ENCODE peak calls at places on chromosomes 5 and 9, in nine cellular contexts. S is stimulated activated CD4-positive, alpha-beta T cell treated with anti-CD3 and anti-CD28 coated beads, Interleukin-12 subunit alpha, Interleukin-12 subunit beta, amount 100 ng/mL, for 24 hours; X is NCI-H1694; K is fibroblast of pulmonary artery; F is IMR-90; Z is T-helper 2 cell treated with Interferon-gamma antibody and Interleukin-4, amounts not matched to agents 5 μg/mL and 100 μg/mL, for 36 hours; T is non-pigmented ciliary epithelial cell; N is naive thymus-derived CD8-positive, alpha-beta T cell; P is pulmonary artery endothelial cell. E is an unnamed sample.

GRCh38 chr5:139747583-139748504 is 47.8 kb upstream of the PSD2 start:
- DNase-seq in S (peak; percentile 37), X (peak; percentile 69), K (no peak), F (peak; percentile 81), Z (peak; percentile 66), T (no peak), N (peak; percentile 50), P (no peak), E (peak; percentile 79)

GRCh38 chr5:92519717-92520632 is 1061.0 kb downstream of the NR2F1-AS1 start:
- DNase-seq in S (no peak), X (no peak), K (peak; percentile 21), F (peak; percentile 15), Z (no peak), T (no peak), N (no peak), P (no peak), E (no peak)

GRCh38 chr5:40909723-40910122 is 426 bp downstream of the C7 start:
- DNase-seq in S (no peak), X (no peak), K (peak; percentile 54), F (peak; percentile 21), Z (no peak), T (no peak), N (no peak), P (no peak), E (no peak)

GRCh38 chr9:92807757-92808725 is 43.4 kb upstream of the BICD2 start:
- DNase-seq in S (peak; percentile 13), X (no peak), K (no peak), F (no peak), Z (no peak), T (no peak), N (peak; percentile 39), P (no peak), E (no peak)

GRCh38 chr9:37421914-37422288 is 595 bp upstream of the GRHPR start:
- DNase-seq in S (no peak), X (no peak), K (no peak), F (no peak), Z (no peak), T (no peak), N (no peak), P (no peak), E (no peak)

GRCh38 chr5:159971931-159972461 is 36.9 kb upstream of the TTC1 start:
- DNase-seq in S (no peak), X (no peak), K (no peak), F (no peak), Z (no peak), T (no peak), N (no peak), P (no peak), E (no peak)

GRCh38 chr9:135243201-135244190 is 156.0 kb downstream of the OLFM1 start:
- DNase-seq in S (no peak), X (no peak), K (no peak), F (no peak), Z (no peak), T (no peak), N (no peak), P (no peak), E (no peak)

GRCh38 chr9:108761530-108762347 is 94.0 kb downstream of the ACTL7B start:
- DNase-seq in S (peak; percentile 26), X (peak; percentile 42), K (peak; percentile 69), F (peak; percentile 51), Z (no peak), T (no peak), N (peak; percentile 1), P (peak; percentile 1), E (peak; percentile 36)

GRCh38 chr9:128732576-128732975 is 8.6 kb upstream of the ZDHHC12 start:
- DNase-seq in S (no peak), X (no peak), K (no peak), F (no peak), Z (no peak), T (no peak), N (no peak), P (no peak), E (no peak)

GRCh38 chr9:128390150-128390812 is 19.1 kb downstream of the URM1 start:
- DNase-seq in S (no peak), X (no peak), K (no peak), F (no peak), Z (no peak), T (no peak), N (no peak), P (no peak), E (no peak)

GRCh38 chr5:180099733-180100611 is 28.4 kb upstream of the RNF130 start:
- DNase-seq in S (no peak), X (no peak), K (no peak), F (no peak), Z (no peak), T (no peak), N (no peak), P (no peak), E (no peak)

E was measured in RCC 7860.